ENCODE peak calls at places on chromosomes 3 and 15, in eight cellular contexts. One of them, this sample, is unnamed.

GRCh38 chr3:123871946-123872345 is 12.2 kb downstream of the MYLK start:
- DNase-seq in amniotic stem cell: no peak
- DNase-seq in right cardiac atrium: no peak
- DNase-seq in stimulated activated CD4-positive, alpha-beta T cell treated with anti-CD3 and anti-CD28 coated beads, Interleukin-12 subunit alpha, Interleukin-12 subunit beta, amount 100 ng/mL, for 48 hours: no peak
- DNase-seq in effector CD4-positive, alpha-beta T cell: no peak
- DNase-seq in aorta: no peak
- DNase-seq in T-helper 1 cell: no peak
- DNase-seq in GM19239: no peak
- DNase-seq in this sample: no peak

GRCh38 chr3:30135190-30135589 is 471.2 kb upstream of the TGFBR2 start:
- DNase-seq in amniotic stem cell: no peak
- DNase-seq in right cardiac atrium: no peak
- DNase-seq in stimulated activated CD4-positive, alpha-beta T cell treated with anti-CD3 and anti-CD28 coated beads, Interleukin-12 subunit alpha, Interleukin-12 subunit beta, amount 100 ng/mL, for 48 hours: no peak
- DNase-seq in effector CD4-positive, alpha-beta T cell: no peak
- DNase-seq in aorta: no peak
- DNase-seq in T-helper 1 cell: no peak
- DNase-seq in GM19239: no peak
- DNase-seq in this sample: no peak

GRCh38 chr3:78645628-78646310 is 1122.0 kb downstream of the ROBO1 start:
- DNase-seq in amniotic stem cell: peak; percentile 61
- DNase-seq in right cardiac atrium: no peak
- DNase-seq in stimulated activated CD4-positive, alpha-beta T cell treated with anti-CD3 and anti-CD28 coated beads, Interleukin-12 subunit alpha, Interleukin-12 subunit beta, amount 100 ng/mL, for 48 hours: no peak
- DNase-seq in effector CD4-positive, alpha-beta T cell: no peak
- DNase-seq in aorta: no peak
- DNase-seq in T-helper 1 cell: peak; percentile 14
- DNase-seq in GM19239: peak; percentile 6
- DNase-seq in this sample: peak; percentile 44

GRCh38 chr3:170089862-170090600 is 52.2 kb downstream of the GPR160 start:
- DNase-seq in amniotic stem cell: no peak
- DNase-seq in right cardiac atrium: no peak
- DNase-seq in stimulated activated CD4-positive, alpha-beta T cell treated with anti-CD3 and anti-CD28 coated beads, Interleukin-12 subunit alpha, Interleukin-12 subunit beta, amount 100 ng/mL, for 48 hours: no peak
- DNase-seq in effector CD4-positive, alpha-beta T cell: no peak
- DNase-seq in aorta: no peak
- DNase-seq in T-helper 1 cell: no peak
- DNase-seq in GM19239: no peak
- DNase-seq in this sample: no peak

GRCh38 chr3:176633511-176633910 is 563.8 kb downstream of the TBL1XR1 start:
- DNase-seq in amniotic stem cell: no peak
- DNase-seq in right cardiac atrium: no peak
- DNase-seq in stimulated activated CD4-positive, alpha-beta T cell treated with anti-CD3 and anti-CD28 coated beads, Interleukin-12 subunit alpha, Interleukin-12 subunit beta, amount 100 ng/mL, for 48 hours: no peak
- DNase-seq in effector CD4-positive, alpha-beta T cell: no peak
- DNase-seq in aorta: no peak
- DNase-seq in T-helper 1 cell: no peak
- DNase-seq in GM19239: no peak
- DNase-seq in this sample: no peak

GRCh38 chr3:142648950-142649349 is 52.8 kb downstream of the PLS1 start:
- DNase-seq in amniotic stem cell: no peak
- DNase-seq in right cardiac atrium: no peak
- DNase-seq in stimulated activated CD4-positive, alpha-beta T cell treated with anti-CD3 and anti-CD28 coated beads, Interleukin-12 subunit alpha, Interleukin-12 subunit beta, amount 100 ng/mL, for 48 hours: no peak
- DNase-seq in effector CD4-positive, alpha-beta T cell: no peak
- DNase-seq in aorta: no peak
- DNase-seq in T-helper 1 cell: no peak
- DNase-seq in GM19239: no peak
- DNase-seq in this sample: no peak

GRCh38 chr15:92809880-92810361 is 90.2 kb upstream of the CHD2 start:
- DNase-seq in amniotic stem cell: peak; percentile 11
- DNase-seq in right cardiac atrium: peak; percentile 48
- DNase-seq in stimulated activated CD4-positive, alpha-beta T cell treated with anti-CD3 and anti-CD28 coated beads, Interleukin-12 subunit alpha, Interleukin-12 subunit beta, amount 100 ng/mL, for 48 hours: no peak
- DNase-seq in effector CD4-positive, alpha-beta T cell: no peak
- DNase-seq in aorta: peak; percentile 72
- DNase-seq in T-helper 1 cell: peak; percentile 62
- DNase-seq in GM19239: no peak
- DNase-seq in this sample: no peak

GRCh38 chr3:123347691-123348264 is 101.1 kb downstream of the ADCY5 start:
- DNase-seq in amniotic stem cell: no peak
- DNase-seq in right cardiac atrium: no peak
- DNase-seq in stimulated activated CD4-positive, alpha-beta T cell treated with anti-CD3 and anti-CD28 coated beads, Interleukin-12 subunit alpha, Interleukin-12 subunit beta, amount 100 ng/mL, for 48 hours: no peak
- DNase-seq in effector CD4-positive, alpha-beta T cell: no peak
- DNase-seq in aorta: no peak
- DNase-seq in T-helper 1 cell: no peak
- DNase-seq in GM19239: no peak
- DNase-seq in this sample: no peak

GRCh38 chr3:191051037-191051436 is 148.0 kb upstream of the OSTN start:
- DNase-seq in amniotic stem cell: no peak
- DNase-seq in right cardiac atrium: no peak
- DNase-seq in stimulated activated CD4-positive, alpha-beta T cell treated with anti-CD3 and anti-CD28 coated beads, Interleukin-12 subunit alpha, Interleukin-12 subunit beta, amount 100 ng/mL, for 48 hours: no peak
- DNase-seq in effector CD4-positive, alpha-beta T cell: no peak
- DNase-seq in aorta: no peak
- DNase-seq in T-helper 1 cell: no peak
- DNase-seq in GM19239: no peak
- DNase-seq in this sample: no peak

GRCh38 chr3:40939113-40940070 is 259.9 kb upstream of the CTNNB1 start:
- DNase-seq in amniotic stem cell: no peak
- DNase-seq in right cardiac atrium: no peak
- DNase-seq in stimulated activated CD4-positive, alpha-beta T cell treated with anti-CD3 and anti-CD28 coated beads, Interleukin-12 subunit alpha, Interleukin-12 subunit beta, amount 100 ng/mL, for 48 hours: no peak
- DNase-seq in effector CD4-positive, alpha-beta T cell: no peak
- DNase-seq in aorta: no peak
- DNase-seq in T-helper 1 cell: no peak
- DNase-seq in GM19239: no peak
- DNase-seq in this sample: no peak

GRCh38 chr3:171991166-171991565 is 48.2 kb upstream of the FNDC3B start:
- DNase-seq in amniotic stem cell: no peak
- DNase-seq in right cardiac atrium: no peak
- DNase-seq in stimulated activated CD4-positive, alpha-beta T cell treated with anti-CD3 and anti-CD28 coated beads, Interleukin-12 subunit alpha, Interleukin-12 subunit beta, amount 100 ng/mL, for 48 hours: no peak
- DNase-seq in effector CD4-positive, alpha-beta T cell: no peak
- DNase-seq in aorta: no peak
- DNase-seq in T-helper 1 cell: no peak
- DNase-seq in GM19239: no peak
- DNase-seq in this sample: no peak

This sample was measured in pulmonary artery endothelial cell.